ENCODE peak calls at places on chromosomes 4 and X, in six cellular contexts. U is M059J, B is cardiac fibroblast, R is HEK293T, Z is adipocyte, O is NCI-H2081. W is an unnamed sample.

GRCh38 chr4:145278341-145279121 is 98.1 kb upstream of the OTUD4 start:
- DNase-seq in U (peak), B (peak), R (no peak), Z (peak), O (no peak), W (no peak)

GRCh38 chr4:6762244-6762615 is 20.3 kb upstream of the KIAA0232 start:
- DNase-seq in U (no peak), B (no peak), R (no peak), Z (no peak), O (no peak), W (no peak)

GRCh38 chr4:40283968-40284367 is 51.2 kb upstream of the CHRNA9 start:
- DNase-seq in U (peak), B (no peak), R (no peak), Z (no peak), O (no peak), W (no peak)

GRCh38 chrX:18390941-18391538 is 34.4 kb upstream of the CDKL5 start:
- DNase-seq in U (peak), B (peak), R (peak), Z (peak), O (peak), W (peak)

GRCh38 chrX:21723097-21723496 is 34.8 kb downstream of the SMPX start:
- DNase-seq in U (no peak), B (no peak), R (no peak), Z (peak), O (no peak), W (peak)

GRCh38 chr4:150007512-150007911 is 70.7 kb upstream of the DCLK2 start:
- DNase-seq in U (peak), B (no peak), R (no peak), Z (peak), O (no peak), W (no peak)

GRCh38 chr4:168831585-168831918 is 178.5 kb downstream of the CBR4 start:
- DNase-seq in U (no peak), B (no peak), R (no peak), Z (no peak), O (no peak), W (no peak)

GRCh38 chr4:47490550-47490949 is 5.5 kb downstream of the ATP10D start:
- DNase-seq in U (peak), B (peak), R (peak), Z (no peak), O (no peak), W (peak)

GRCh38 chr4:92012899-92013867 is 290.6 kb upstream of the GRID2 start:
- DNase-seq in U (no peak), B (no peak), R (no peak), Z (no peak), O (no peak), W (peak)

GRCh38 chr4:140374130-140374477 is 658 bp downstream of the SCOC start:
- DNase-seq in U (no peak), B (no peak), R (no peak), Z (peak), O (no peak), W (no peak)

GRCh38 chr4:162485486-162485885 is 321.7 kb upstream of the FSTL5 start:
- DNase-seq in U (peak), B (no peak), R (no peak), Z (peak), O (no peak), W (no peak)

GRCh38 chr4:182062936-182063335 is 180.3 kb upstream of the TENM3 start:
- DNase-seq in U (peak), B (peak), R (no peak), Z (peak), O (no peak), W (no peak)

GRCh38 chr4:1216869-1217294 is 32.0 kb downstream of the CTBP1 start:
- DNase-seq in U (no peak), B (no peak), R (no peak), Z (no peak), O (no peak), W (no peak)

GRCh38 chr4:2843909-2844584 is 403 bp downstream of the ADD1 start:
- DNase-seq in U (peak), B (peak), R (no peak), Z (peak), O (no peak), W (peak)

GRCh38 chr4:164508126-164508525 is 245.8 kb upstream of the SMIM31 start:
- DNase-seq in U (no peak), B (no peak), R (no peak), Z (no peak), O (no peak), W (no peak)

GRCh38 chr4:156779774-156780173 is 191.8 kb downstream of the PDGFC start:
- DNase-seq in U (peak), B (no peak), R (no peak), Z (no peak), O (no peak), W (no peak)

GRCh38 chr4:76518241-76518640 is 83.2 kb downstream of the SHROOM3 start:
- DNase-seq in U (peak), B (no peak), R (no peak), Z (no peak), O (no peak), W (no peak)

GRCh38 chr4:39559641-39560040 is 32.4 kb upstream of the UGDH start:
- DNase-seq in U (no peak), B (peak), R (no peak), Z (peak), O (no peak), W (no peak)

GRCh38 chrX:78119521-78120227 is 15.6 kb downstream of the PGK1 start:
- DNase-seq in U (no peak), B (no peak), R (peak), Z (no peak), O (peak), W (no peak)

GRCh38 chrX:52420824-52421443 is 52.1 kb downstream of the XAGE2 start:
- DNase-seq in U (no peak), B (peak), R (no peak), Z (peak), O (no peak), W (no peak)

GRCh38 chr4:77600521-77601451 is 4.8 kb upstream of the CXCL13 start:
- DNase-seq in U (peak), B (peak), R (peak), Z (peak), O (peak), W (peak)

GRCh38 chr4:8222609-8223391 is 23.7 kb downstream of the SH3TC1 start:
- DNase-seq in U (no peak), B (no peak), R (no peak), Z (no peak), O (no peak), W (no peak)

GRCh38 chr4:26490111-26490979 is at the start of gene CCKAR:
- DNase-seq in U (peak), B (peak), R (no peak), Z (no peak), O (peak), W (no peak)

GRCh38 chr4:110087116-110087708 is 111.2 kb downstream of the ELOVL6 start:
- DNase-seq in U (peak), B (peak), R (no peak), Z (peak), O (no peak), W (no peak)

W was measured in endothelial cell.